ENCODE peak calls at places on chromosomes 12 and 14, in nine cellular contexts. F, Y, D, X, K, U, L, C and E are unnamed samples.

GRCh38 chr14:92439551-92440344 is 73.8 kb upstream of the RIN3 start:
- DNase-seq in C (no peak), U (no peak), F (no peak), X (no peak), L (peak; percentile 41), Y (no peak), D (peak; percentile 94), K (peak; percentile 24), E (peak; percentile 33)

GRCh38 chr14:74695406-74695805 is 17.5 kb downstream of the AREL1 start:
- DNase-seq in U (no peak), F (no peak), X (peak; percentile 45), D (no peak), K (no peak), C (no peak), Y (no peak), L (no peak), E (no peak)

GRCh38 chr12:131499864-131500190 is 211.1 kb upstream of the SFSWAP start:
- DNase-seq in U (no peak), Y (no peak), L (no peak), F (no peak), K (no peak), X (no peak), D (no peak), C (no peak), E (no peak)

GRCh38 chr12:59672273-59672672 is 76.4 kb downstream of the SLC16A7 start:
- DNase-seq in U (no peak), F (no peak), K (no peak), X (no peak), D (no peak), C (no peak), L (no peak), Y (no peak), E (no peak)

GRCh38 chr14:68234101-68234905 is 414.7 kb downstream of the RAD51B start:
- DNase-seq in Y (no peak), X (no peak), K (no peak), F (no peak), U (no peak), D (no peak), L (no peak), C (no peak), E (no peak)

GRCh38 chr14:46250113-46250703 is 401.4 kb downstream of the RPL10L start:
- DNase-seq in U (no peak), C (no peak), X (peak; percentile 33), L (no peak), K (no peak), D (peak; percentile 4), F (peak; percentile 8), Y (peak; percentile 12), E (no peak)

GRCh38 chr14:82854851-82855250 is 1321.2 kb upstream of the SEL1L start:
- DNase-seq in F (no peak), U (no peak), D (peak; percentile 36), X (no peak), C (no peak), Y (no peak), K (no peak), L (no peak), E (no peak)

GRCh38 chr12:132355742-132356681 is 26.6 kb upstream of the GALNT9 start:
- DNase-seq in C (no peak), X (peak; percentile 81), L (no peak), D (no peak), Y (no peak), K (no peak), U (no peak), F (no peak), E (no peak)

GRCh38 chr14:23751591-23751990 is 115.4 kb downstream of the DHRS2 start:
- DNase-seq in K (no peak), Y (no peak), C (no peak), U (no peak), F (no peak), L (no peak), D (no peak), X (no peak), E (no peak)

GRCh38 chr12:88579572-88579940 is 715 bp downstream of the KITLG start:
- DNase-seq in F (peak; percentile 68), X (no peak), U (no peak), Y (peak; percentile 58), L (no peak), K (no peak), C (no peak), D (peak; percentile 29), E (peak; percentile 55)

GRCh38 chr14:100640481-100641273 is 53.5 kb upstream of the BEGAIN start:
- DNase-seq in D (no peak), U (no peak), X (peak; percentile 92), C (no peak), F (no peak), Y (no peak), K (peak; percentile 54), L (peak; percentile 71), E (no peak)

GRCh38 chr12:115384391-115384790 is 700.4 kb upstream of the TBX3 start:
- DNase-seq in U (no peak), F (no peak), Y (no peak), C (no peak), D (no peak), K (no peak), X (no peak), L (no peak), E (no peak)

GRCh38 chr14:67734675-67735074 is 33.0 kb downstream of the RDH12 start:
- DNase-seq in K (no peak), X (no peak), U (no peak), L (no peak), C (no peak), D (no peak), F (peak; percentile 35), Y (no peak), E (no peak)

GRCh38 chr12:89796798-89797382 is 88.3 kb upstream of the ATP2B1 start:
- DNase-seq in Y (no peak), U (no peak), L (no peak), C (no peak), F (no peak), X (no peak), D (peak; percentile 22), K (no peak), E (no peak)